ENCODE peak calls at places on chromosomes 7 and 10, in seven cellular contexts. M is A549; I is ascending aorta; X is heart right ventricle; F is psoas muscle; J is CD8-positive, alpha-beta T cell; B is dorsolateral prefrontal cortex. R is an unnamed sample.
A peak's percentile ranks its signal among the peaks of the same experiment; 100 is the strongest.

GRCh38 chr7:40401406-40401805 is 266.6 kb downstream of the SUGCT start:
- DNase-seq in B (no peak), I (no peak), M (no peak), F (no peak), J (no peak), X (no peak), R (no peak)

GRCh38 chr7:112143567-112143966 is 62.6 kb downstream of the DOCK4 start:
- DNase-seq in X (no peak), J (no peak), M (no peak), I (peak; percentile 68), B (no peak), F (no peak), R (no peak)

GRCh38 chr10:111116211-111116610 is 39.4 kb downstream of the ADRA2A start:
- DNase-seq in B (no peak), M (no peak), I (no peak), X (no peak), F (no peak), J (no peak), R (no peak)

GRCh38 chr10:43222296-43222695 is 44.6 kb downstream of the RASGEF1A start:
- DNase-seq in B (peak; percentile 16), M (no peak), X (no peak), F (no peak), J (no peak), I (no peak), R (no peak)

GRCh38 chr10:86632009-86632800 is 22.1 kb upstream of the OPN4 start:
- DNase-seq in I (no peak), M (no peak), X (peak; percentile 65), J (no peak), B (no peak), F (peak; percentile 69), R (no peak)

GRCh38 chr7:113331155-113331898 is 213.0 kb upstream of the SMIM30 start:
- DNase-seq in I (no peak), M (no peak), X (peak; percentile 12), B (no peak), J (no peak), F (peak; percentile 24), R (no peak)

GRCh38 chr10:1715821-1716220 is 21.5 kb downstream of the ADARB2 start:
- DNase-seq in I (no peak), J (no peak), X (no peak), F (no peak), B (no peak), M (peak; percentile 31), R (no peak)

GRCh38 chr7:31251441-31251840 is 89.1 kb downstream of the NEUROD6 start:
- DNase-seq in X (no peak), I (no peak), J (no peak), M (no peak), B (no peak), F (no peak), R (no peak)

GRCh38 chr10:96743988-96744585 is 23.8 kb upstream of the PIK3AP1 start:
- DNase-seq in M (no peak), J (no peak), B (no peak), X (no peak), I (no peak), F (no peak), R (no peak)

GRCh38 chr7:90587766-90588165 is 8.4 kb upstream of the CDK14 start:
- DNase-seq in M (no peak), I (no peak), X (no peak), B (no peak), F (no peak), J (no peak), R (no peak)

GRCh38 chr7:17598846-17599245 is 300.4 kb downstream of the AHR start:
- DNase-seq in B (no peak), F (no peak), J (no peak), I (no peak), X (no peak), M (no peak), R (no peak)

GRCh38 chr10:49036638-49037037 is 78.7 kb downstream of the VSTM4 start:
- DNase-seq in X (no peak), J (no peak), B (no peak), F (no peak), I (no peak), M (no peak), R (no peak)

GRCh38 chr7:17302575-17303142 is 4.2 kb downstream of the AHR start:
- DNase-seq in F (no peak), J (no peak), X (no peak), I (no peak), B (no peak), M (no peak), R (no peak)

GRCh38 chr10:34723746-34724145 is 91.3 kb downstream of the PARD3 start:
- DNase-seq in M (no peak), F (no peak), I (no peak), X (no peak), J (no peak), B (peak; percentile 32), R (no peak)

GRCh38 chr7:141945356-141945755 is 1.4 kb downstream of the CLEC5A start:
- DNase-seq in F (no peak), B (no peak), X (no peak), M (no peak), J (no peak), I (no peak), R (no peak)

GRCh38 chr7:157021071-157021891 is 10.8 kb upstream of the MNX1 start:
- DNase-seq in J (no peak), I (no peak), B (no peak), M (no peak), F (no peak), X (no peak), R (no peak)

GRCh38 chr10:49613160-49613881 is 516 bp upstream of the CHAT start:
- DNase-seq in B (no peak), J (no peak), M (no peak), F (peak; percentile 15), X (no peak), I (peak; percentile 46), R (no peak)

GRCh38 chr10:112755446-112756117 is 194.5 kb upstream of the TCF7L2 start:
- DNase-seq in X (no peak), M (no peak), I (no peak), F (no peak), B (peak; percentile 64), J (no peak), R (no peak)

GRCh38 chr7:44980393-44981034 is 1.7 kb upstream of the MYO1G start:
- DNase-seq in J (no peak), I (no peak), M (no peak), B (peak; percentile 29), F (no peak), X (no peak), R (no peak)

GRCh38 chr10:121800831-121801230 is 127.0 kb downstream of the ATE1 start:
- DNase-seq in B (no peak), J (no peak), F (no peak), M (no peak), X (no peak), I (no peak), R (no peak)

GRCh38 chr10:123156091-123156490 is 1.9 kb downstream of the BUB3 start:
- DNase-seq in B (no peak), I (no peak), X (no peak), M (no peak), J (no peak), F (no peak), R (no peak)

GRCh38 chr10:69847458-69847857 is 45.8 kb downstream of the COL13A1 start:
- DNase-seq in X (no peak), M (no peak), F (no peak), I (no peak), J (no peak), B (no peak), R (no peak)

GRCh38 chr7:95772298-95772770 is at the start of gene DYNC1I1:
- DNase-seq in J (no peak), M (peak; percentile 57), B (peak; percentile 61), F (peak; percentile 81), X (peak; percentile 84), I (peak; percentile 79), R (no peak)

GRCh38 chr7:98231489-98232275 is 20.4 kb downstream of the TECPR1 start:
- DNase-seq in M (no peak), B (no peak), X (no peak), I (no peak), J (no peak), F (no peak), R (no peak)

GRCh38 chr7:72336382-72336886 is 75.7 kb downstream of the CALN1 start:
- DNase-seq in X (no peak), F (no peak), B (no peak), J (no peak), M (no peak), I (no peak), R (no peak)

DNA sequence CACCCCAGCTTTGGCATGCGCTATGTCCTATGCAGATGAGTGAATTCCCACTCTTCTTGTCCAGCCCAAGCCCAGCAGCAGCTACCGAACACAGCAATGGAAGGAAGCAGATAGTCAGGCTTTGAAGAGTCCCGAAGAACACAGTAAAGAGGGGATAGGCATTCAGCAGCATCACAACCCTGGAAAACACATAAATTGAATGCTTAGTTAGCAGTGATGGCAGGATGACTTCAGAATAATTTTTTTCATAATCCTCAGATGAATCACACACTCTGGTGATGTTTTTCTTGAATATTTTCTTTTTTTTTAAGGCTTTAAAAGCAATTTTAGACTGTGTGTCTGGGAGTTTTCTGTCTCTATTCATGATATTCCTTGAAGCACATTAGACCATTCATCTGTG is 95.8 kb downstream of the CFAP58 start:
- DNase-seq in F (no peak), J (no peak), X (no peak), M (no peak), I (no peak), B (no peak), R (no peak)
- H3K27ac ChIP-seq in F (no peak overlapping the region), J (no peak overlapping the region), X (no peak overlapping the region), M (no peak overlapping the region), I (peak overlapping the region; percentile 57), B (no peak overlapping the region), R (no peak overlapping the region)

GRCh38 chr7:47504546-47505316 is 77.2 kb downstream of the TNS3 start:
- DNase-seq in J (no peak), I (no peak), M (no peak), B (no peak), X (no peak), F (peak; percentile 14), R (no peak)
- H3K27ac ChIP-seq in J (no peak overlapping the region), I (no peak overlapping the region), M (peak overlapping the region; percentile 76), B (no peak overlapping the region), X (no peak overlapping the region), F (no peak overlapping the region), R (no peak overlapping the region)

GRCh38 chr7:105355701-105356100 is 33.0 kb downstream of the SRPK2 start:
- DNase-seq in F (no peak), M (no peak), X (no peak), B (no peak), J (no peak), I (no peak), R (no peak)

GRCh38 chr7:105354383-105354782 is 34.3 kb downstream of the SRPK2 start:
- DNase-seq in F (no peak), B (no peak), J (no peak), M (no peak), X (no peak), I (no peak), R (no peak)

GRCh38 chr7:105352922-105353668 is 35.6 kb downstream of the SRPK2 start:
- DNase-seq in X (no peak), B (no peak), F (no peak), M (no peak), I (no peak), J (no peak), R (no peak)

GRCh38 chr7:105352018-105352612 is 36.6 kb downstream of the SRPK2 start:
- DNase-seq in X (peak; percentile 69), F (peak; percentile 83), I (peak; percentile 78), J (peak; percentile 39), M (no peak), B (peak; percentile 58), R (peak; percentile 17)

GRCh38 chr7:105353752-105354328 is 34.9 kb downstream of the SRPK2 start:
- DNase-seq in M (no peak), B (no peak), J (no peak), X (peak; percentile 33), F (no peak), I (no peak), R (no peak)
- H3K27ac ChIP-seq in M (no peak overlapping the region), B (no peak overlapping the region), J (no peak overlapping the region), X (no peak overlapping the region), F (no peak overlapping the region), I (peak overlapping the region; percentile 16), R (peak overlapping the region; percentile 23)

GRCh38 chr10:46064269-46064817 is 18.3 kb upstream of the MSMB start:
- DNase-seq in X (no peak), I (no peak), B (no peak), J (no peak), F (no peak), M (no peak), R (no peak)
- H3K27ac ChIP-seq in X (no peak overlapping the region), I (no peak overlapping the region), B (no peak overlapping the region), J (no peak overlapping the region), F (no peak overlapping the region), M (no peak overlapping the region), R (no peak overlapping the region)